ENCODE peak calls at places on chromosomes 7 and 10, in seven cellular contexts. X is GM12878, A is K562, R is HCT116, J is HepG2, B is SK-N-SH, D is H1. N is an unnamed sample.

GRCh38 chr7:924541-925231 is 29.8 kb downstream of the ADAP1 start:
- DNase-seq in X (no peak), A (no peak), R (no peak), J (no peak), B (no peak), D (no peak), N (no peak)

GRCh38 chr10:72310241-72310633 is 36.5 kb downstream of the DDIT4 start:
- DNase-seq in X (no peak), A (no peak), R (no peak), J (no peak), B (no peak), D (no peak), N (no peak)

GRCh38 chr7:95441042-95441823 is 6.4 kb upstream of the PON2 start:
- DNase-seq in X (no peak), A (no peak), R (no peak), J (peak; percentile 93), B (no peak), D (no peak), N (no peak)

GRCh38 chr7:95718556-95719410 is 53.6 kb upstream of the DYNC1I1 start:
- DNase-seq in X (no peak), A (peak; percentile 12), R (peak; percentile 7), J (no peak), B (peak; percentile 29), D (no peak), N (peak; percentile 38)

GRCh38 chr10:44263771-44264170 is 121.1 kb downstream of the CXCL12 start:
- DNase-seq in X (no peak), A (no peak), R (no peak), J (no peak), B (no peak), D (no peak), N (no peak)

GRCh38 chr10:69914373-69915268 is 112.9 kb downstream of the COL13A1 start:
- DNase-seq in X (no peak), A (peak; percentile 82), R (peak; percentile 35), J (peak; percentile 45), B (peak; percentile 87), D (peak; percentile 27), N (peak; percentile 58)

GRCh38 chr7:106802589-106802988 is 62.5 kb upstream of the PIK3CG start:
- DNase-seq in X (no peak), A (no peak), R (no peak), J (no peak), B (no peak), D (no peak), N (no peak)

GRCh38 chr7:46909601-46910051 is 672.3 kb downstream of the TNS3 start:
- DNase-seq in X (no peak), A (no peak), R (no peak), J (no peak), B (no peak), D (no peak), N (no peak)

GRCh38 chr10:118816471-118817168 is 61.9 kb upstream of the CACUL1 start:
- DNase-seq in X (no peak), A (no peak), R (no peak), J (no peak), B (no peak), D (no peak), N (no peak)

GRCh38 chr10:121310151-121310711 is 288.0 kb downstream of the FGFR2 start:
- DNase-seq in X (no peak), A (no peak), R (no peak), J (no peak), B (peak; percentile 14), D (no peak), N (no peak)

GRCh38 chr10:30431435-30431911 is 2.5 kb upstream of the MAP3K8 start:
- DNase-seq in X (no peak), A (peak; percentile 62), R (no peak), J (no peak), B (no peak), D (no peak), N (no peak)

GRCh38 chr7:81816312-81816711 is 46.5 kb upstream of the HGF start:
- DNase-seq in X (no peak), A (no peak), R (no peak), J (no peak), B (peak; percentile 56), D (no peak), N (no peak)

GRCh38 chr10:24367688-24368087 is 158.8 kb downstream of the KIAA1217 start:
- DNase-seq in X (no peak), A (no peak), R (no peak), J (no peak), B (no peak), D (no peak), N (no peak)

GRCh38 chr10:69758310-69758728 is 43.4 kb upstream of the COL13A1 start:
- DNase-seq in X (no peak), A (no peak), R (no peak), J (no peak), B (no peak), D (no peak), N (no peak)

GRCh38 chr10:117662126-117662525 is 119.6 kb downstream of the EMX2 start:
- DNase-seq in X (no peak), A (no peak), R (no peak), J (no peak), B (no peak), D (no peak), N (no peak)

GRCh38 chr7:17520941-17521340 is 222.5 kb downstream of the AHR start:
- DNase-seq in X (no peak), A (no peak), R (no peak), J (no peak), B (no peak), D (no peak), N (no peak)

GRCh38 chr10:98202378-98202777 is 65.6 kb downstream of the LOXL4 start:
- DNase-seq in X (no peak), A (no peak), R (no peak), J (no peak), B (no peak), D (no peak), N (no peak)

GRCh38 chr10:33153968-33154327 is 180.5 kb downstream of the NRP1 start:
- DNase-seq in X (no peak), A (no peak), R (no peak), J (no peak), B (no peak), D (no peak), N (no peak)

GRCh38 chr10:14429043-14429713 is 98.5 kb upstream of the FRMD4A start:
- DNase-seq in X (no peak), A (no peak), R (no peak), J (no peak), B (no peak), D (peak; percentile 25), N (no peak)

GRCh38 chr10:113736576-113736975 is 14.9 kb upstream of the PLEKHS1 start:
- DNase-seq in X (no peak), A (no peak), R (no peak), J (no peak), B (no peak), D (no peak), N (peak; percentile 37)

GRCh38 chr7:106344861-106345260 is 60.1 kb upstream of the NAMPT start:
- DNase-seq in X (no peak), A (no peak), R (no peak), J (no peak), B (no peak), D (no peak), N (no peak)

GRCh38 chr7:26393855-26394254 is 102.2 kb downstream of the SNX10 start:
- DNase-seq in X (no peak), A (no peak), R (no peak), J (no peak), B (no peak), D (no peak), N (no peak)

GRCh38 chr10:124520553-124521428 is 59.2 kb downstream of the LHPP start:
- DNase-seq in X (no peak), A (no peak), R (no peak), J (no peak), B (no peak), D (no peak), N (no peak)

GRCh38 chr10:34918896-34919295 is 103.8 kb upstream of the PARD3 start:
- DNase-seq in X (no peak), A (no peak), R (no peak), J (no peak), B (no peak), D (no peak), N (no peak)

GRCh38 chr10:34911661-34912205 is 96.6 kb upstream of the PARD3 start:
- DNase-seq in X (no peak), A (no peak), R (no peak), J (no peak), B (no peak), D (no peak), N (no peak)

GRCh38 chr10:34920578-34920977 is 105.5 kb upstream of the PARD3 start:
- DNase-seq in X (no peak), A (no peak), R (no peak), J (no peak), B (no peak), D (no peak), N (no peak)

GRCh38 chr10:34918060-34918840 is 103.2 kb upstream of the PARD3 start:
- DNase-seq in X (no peak), A (no peak), R (no peak), J (no peak), B (no peak), D (no peak), N (no peak)

GRCh38 chr10:34916368-34916767 is 101.3 kb upstream of the PARD3 start:
- DNase-seq in X (no peak), A (no peak), R (no peak), J (no peak), B (no peak), D (no peak), N (no peak)
- TF ChIP-seq JUND in X (no peak), A (no peak), R (no peak), J (no peak), B (peak; percentile 22), D (no peak), N (no peak)

GRCh38 chr7:72183835-72184234 is 228.3 kb downstream of the CALN1 start:
- DNase-seq in X (no peak), A (peak; percentile 23), R (peak; percentile 1), J (peak; percentile 6), B (peak; percentile 4), D (no peak), N (no peak)
- TF ChIP-seq JUND in X (no peak), A (no peak), R (no peak), J (no peak), B (no peak), D (no peak), N (no peak)

GRCh38 chr7:50588937-50589336 is 23.7 kb upstream of the DDC start:
- DNase-seq in X (no peak), A (peak; percentile 29), R (no peak), J (no peak), B (no peak), D (no peak), N (peak; percentile 18)
- TF ChIP-seq JUND in X (no peak), A (no peak), R (no peak), J (no peak), B (no peak), D (no peak), N (no peak)

GRCh38 chr10:82925547-82925946 is 1050.6 kb downstream of the NRG3 start:
- DNase-seq in X (no peak), A (no peak), R (no peak), J (no peak), B (no peak), D (no peak), N (no peak)
- TF ChIP-seq JUND in X (peak; percentile 31), A (no peak), R (no peak), J (no peak), B (peak; percentile 46), D (no peak), N (no peak)